ENCODE peak calls at places on chromosomes 6 and 20, in five cellular contexts. A is ovary, H is stomach, C is pancreas, O is psoas muscle. Q is an unnamed sample.
A peak's percentile ranks its signal among the peaks of the same experiment; 100 is the strongest.

GRCh38 chr6:123681957-123682462 is 45.3 kb upstream of the TRDN start:
- DNase-seq in H (no peak), A (no peak), C (no peak), O (no peak), Q (no peak)

GRCh38 chr20:46128310-46129151 is 10.4 kb downstream of the CD40 start:
- DNase-seq in C (peak; percentile 64), O (peak; percentile 63), A (no peak), H (peak; percentile 29), Q (no peak)

GRCh38 chr6:9412951-9413559 is 977.7 kb upstream of the SLC35B3 start:
- DNase-seq in O (peak; percentile 48), A (no peak), H (peak; percentile 36), C (peak; percentile 67), Q (no peak)

GRCh38 chr20:13683833-13684232 is 45.1 kb upstream of the TASP1 start:
- DNase-seq in A (no peak), H (no peak), C (no peak), O (no peak), Q (no peak)

GRCh38 chr20:286508-286907 is 4.0 kb downstream of the C20orf96 start:
- DNase-seq in H (no peak), A (no peak), C (no peak), O (no peak), Q (no peak)

GRCh38 chr20:48597521-48598302 is 230.1 kb downstream of the PREX1 start:
- DNase-seq in O (no peak), A (no peak), H (no peak), C (peak; percentile 38), Q (no peak)

GRCh38 chr20:23954008-23954745 is 34.4 kb downstream of the GGTLC1 start:
- DNase-seq in H (no peak), C (no peak), A (no peak), O (no peak), Q (no peak)

GRCh38 chr6:50093116-50093937 is 43.6 kb upstream of the DEFB112 start:
- DNase-seq in A (no peak), C (no peak), O (no peak), H (no peak), Q (no peak)

GRCh38 chr6:108914235-108915022 is 66.2 kb downstream of the ARMC2 start:
- DNase-seq in H (no peak), O (no peak), C (no peak), A (no peak), Q (no peak)

GRCh38 chr6:95741001-95741400 is 163.7 kb downstream of the MANEA start:
- DNase-seq in C (no peak), H (no peak), O (no peak), A (no peak), Q (no peak)

GRCh38 chr6:37783025-37783825 is 36.3 kb upstream of the ZFAND3 start:
- DNase-seq in C (no peak), A (peak; percentile 51), O (peak; percentile 55), H (no peak), Q (no peak)

GRCh38 chr6:114362957-114363356 is 20.1 kb upstream of the HS3ST5 start:
- DNase-seq in C (no peak), H (no peak), A (no peak), O (no peak), Q (no peak)

GRCh38 chr6:33874136-33874535 is 70.3 kb upstream of the MLN start:
- DNase-seq in A (no peak), O (peak; percentile 4), H (no peak), C (no peak), Q (no peak)

GRCh38 chr6:166626177-166627038 is 643 bp downstream of the RPS6KA2 start:
- DNase-seq in A (peak; percentile 64), O (peak; percentile 70), C (peak; percentile 70), H (peak; percentile 48), Q (no peak)

GRCh38 chr6:114291428-114291827 is 51.4 kb downstream of the HS3ST5 start:
- DNase-seq in O (no peak), A (no peak), C (no peak), H (no peak), Q (no peak)

GRCh38 chr20:2692036-2692885 is at the start of gene EBF4:
- DNase-seq in A (peak; percentile 86), O (no peak), H (peak; percentile 55), C (peak; percentile 80), Q (peak; percentile 59)

GRCh38 chr6:20487669-20488375 is 46.4 kb upstream of the CDKAL1 start:
- DNase-seq in H (no peak), O (no peak), A (no peak), C (no peak), Q (no peak)

GRCh38 chr6:26045939-26046368 is 41.3 kb upstream of the HFE start:
- DNase-seq in C (no peak), A (no peak), H (no peak), O (no peak), Q (no peak)

GRCh38 chr6:112216699-112217551 is 37.4 kb downstream of the LAMA4 start:
- DNase-seq in O (no peak), H (no peak), A (no peak), C (no peak), Q (no peak)

GRCh38 chr6:168427184-168427583 is 13.8 kb upstream of the SMOC2 start:
- DNase-seq in H (no peak), A (no peak), O (no peak), C (no peak), Q (no peak)

GRCh38 chr6:14702678-14703077 is 543.2 kb upstream of the JARID2 start:
- DNase-seq in H (no peak), O (no peak), A (no peak), C (no peak), Q (no peak)

GRCh38 chr20:38737887-38738286 is 10.4 kb upstream of the ACTR5 start:
- DNase-seq in O (no peak), H (no peak), C (no peak), A (no peak), Q (no peak)

GRCh38 chr6:106411643-106412200 is 51.2 kb downstream of the CRYBG1 start:
- DNase-seq in A (no peak), H (no peak), O (no peak), C (no peak), Q (no peak)

GRCh38 chr6:43286995-43287716 is 10.9 kb upstream of the SLC22A7 start:
- DNase-seq in A (no peak), H (no peak), C (peak; percentile 44), O (peak; percentile 23), Q (no peak)

GRCh38 chr6:13663986-13664385 is 47.6 kb downstream of the RANBP9 start:
- DNase-seq in H (no peak), A (no peak), O (no peak), C (no peak), Q (no peak)
- H3K27ac ChIP-seq in H (no peak overlapping the region), A (no peak overlapping the region), O (no peak overlapping the region), C (no peak overlapping the region), Q (no peak overlapping the region)

DNA sequence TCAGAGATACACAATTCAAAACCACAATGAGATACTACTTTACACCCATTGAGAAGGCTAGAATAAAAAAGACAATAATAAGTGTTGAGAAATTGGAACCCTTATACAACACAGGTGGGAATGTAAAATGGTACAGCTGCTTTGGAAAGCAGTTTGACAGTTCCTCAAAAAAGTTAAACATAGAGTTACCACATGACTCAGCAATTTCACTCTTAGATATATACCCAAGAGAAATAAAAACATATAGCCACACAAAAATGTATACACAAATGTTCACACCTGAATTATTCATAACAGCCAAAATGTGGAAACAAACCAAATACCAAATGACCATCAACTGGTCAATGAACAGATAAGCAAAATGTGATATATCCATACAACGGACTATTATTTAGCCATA is 161.1 kb upstream of the PLN start:
- DNase-seq in C (no peak), A (no peak), O (no peak), H (no peak), Q (no peak)
- H3K4me1 ChIP-seq in C (no peaks in the 10 kb centered on the region), A (no peaks in the 10 kb centered on the region), O (no peaks in the 10 kb centered on the region), H (no peaks in the 10 kb centered on the region), Q (no peaks in the 10 kb centered on the region)

GRCh38 chr6:82570083-82570482 is 206.5 kb downstream of the TPBG start:
- DNase-seq in C (no peak), A (no peak), H (no peak), O (no peak), Q (no peak)

GRCh38 chr6:82569022-82569421 is 205.4 kb downstream of the TPBG start:
- DNase-seq in C (no peak), H (no peak), A (no peak), O (no peak), Q (no peak)

GRCh38 chr6:82571431-82571830 is 207.8 kb downstream of the TPBG start:
- DNase-seq in O (no peak), H (no peak), A (no peak), C (no peak), Q (no peak)

GRCh38 chr6:82576284-82576683 is 212.7 kb downstream of the TPBG start:
- DNase-seq in A (no peak), C (no peak), O (no peak), H (no peak), Q (no peak)

DNA sequence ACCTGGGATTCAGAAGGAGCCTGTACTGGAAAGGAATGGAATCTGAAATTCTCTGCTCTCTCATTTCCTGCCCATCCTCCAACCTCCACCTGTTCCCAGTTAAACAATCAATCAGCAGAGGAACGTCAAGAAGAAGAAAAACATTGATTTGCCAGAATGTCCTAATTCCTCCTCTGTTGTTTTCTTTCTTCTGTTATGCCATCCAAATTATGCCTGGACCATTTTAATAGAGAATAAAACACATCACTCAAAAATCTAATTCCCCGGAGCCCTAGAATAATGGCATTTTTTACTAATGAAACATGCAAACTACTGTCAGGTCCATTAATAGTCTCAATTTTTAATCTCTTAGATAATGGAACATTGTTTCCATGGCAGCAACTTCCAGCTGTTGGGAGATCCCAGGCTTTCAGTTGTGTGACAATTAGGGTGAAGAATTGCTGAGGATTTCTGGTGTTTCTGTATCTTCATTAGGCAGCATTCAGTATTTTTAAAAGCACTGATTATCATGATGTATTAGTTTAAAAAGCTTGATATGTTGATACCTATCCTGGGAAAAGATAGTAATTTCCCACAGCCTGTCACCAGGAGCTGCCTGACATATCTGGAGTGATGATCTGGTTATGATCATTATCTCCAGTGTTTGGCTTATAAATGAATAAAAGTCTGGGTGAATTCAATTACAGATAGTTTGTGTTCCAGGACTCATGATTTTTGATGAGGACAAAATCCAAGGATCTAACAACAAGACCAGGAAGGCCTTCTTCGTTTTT is 209.8 kb downstream of the TPBG start:
- DNase-seq in A (no peak), C (no peak), H (no peak), O (no peak), Q (no peak)
- H3K27ac ChIP-seq in A (no peak overlapping the region), C (no peak overlapping the region), H (no peak overlapping the region), O (no peak overlapping the region), Q (no peak overlapping the region)

DNA sequence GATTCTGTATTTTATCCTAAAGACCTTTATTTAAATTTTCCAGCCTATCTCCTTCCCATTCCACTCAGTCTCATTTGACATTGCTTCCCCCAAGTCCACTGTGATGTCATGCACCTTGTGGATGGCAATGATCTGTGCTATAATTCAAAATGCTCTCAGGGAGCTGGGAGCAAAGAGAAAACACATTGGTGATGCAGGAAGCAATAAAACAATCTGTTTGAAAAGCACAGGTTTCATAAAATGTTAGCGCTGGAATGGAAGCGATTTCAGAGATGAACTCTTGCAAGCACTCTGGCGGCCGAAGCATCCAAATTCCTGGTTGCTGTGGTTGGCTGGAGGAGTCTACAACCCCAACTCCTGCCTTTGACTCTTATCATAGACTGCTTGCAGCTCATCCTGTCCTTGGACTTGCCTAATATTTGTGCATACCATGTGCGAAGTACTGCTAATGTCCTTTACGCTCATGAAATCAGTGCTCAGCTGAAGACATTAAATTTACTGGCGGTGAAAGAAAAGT is 167.0 kb downstream of the GMPR start:
- DNase-seq in O (no peak), A (no peak), C (no peak), H (no peak), Q (no peak)
- H3K4me1 ChIP-seq in O (peaks cover 4% of the 10 kb centered on the region), A (peaks cover 8% of the 10 kb centered on the region), C (peaks cover 8% of the 10 kb centered on the region), H (peaks cover 11% of the 10 kb centered on the region), Q (no peaks in the 10 kb centered on the region)

GRCh38 chr6:138795809-138796469 is at the start of gene ECT2L:
- DNase-seq in H (peak; percentile 60), C (peak; percentile 74), O (peak; percentile 86), A (peak; percentile 69), Q (peak; percentile 84)
- H3K27ac ChIP-seq in H (peak within 1 kb of the TSS; percentile 71), C (no peak within 1 kb of the TSS), O (peak within 1 kb of the TSS; percentile 21), A (no peak within 1 kb of the TSS), Q (peak within 1 kb of the TSS; percentile 88)

Q was measured in heart left ventricle.